ENCODE peak calls at places on chromosome 16, in five cellular contexts. One of them, this sample, is unnamed.
A peak's percentile ranks its signal among the peaks of the same experiment; 100 is the strongest.

GRCh38 chr16:63702981-63703590 is 1418.8 kb downstream of the CDH11 start:
- DNase-seq in AG10803: no peak
- DNase-seq in glomerular endothelial cell: no peak
- DNase-seq in stimulated activated CD4-positive, alpha-beta T cell treated with anti-CD3 and anti-CD28 coated beads, Interleukin-2, amount 100 ng/mL, for 48 hours: no peak
- DNase-seq in thoracic aorta: no peak
- DNase-seq in this sample: no peak

GRCh38 chr16:8026450-8026849 is 563.9 kb downstream of the TMEM114 start:
- DNase-seq in AG10803: no peak
- DNase-seq in glomerular endothelial cell: no peak
- DNase-seq in thoracic aorta: no peak
- DNase-seq in stimulated activated CD4-positive, alpha-beta T cell treated with anti-CD3 and anti-CD28 coated beads, Interleukin-2, amount 100 ng/mL, for 48 hours: no peak
- DNase-seq in this sample: no peak

GRCh38 chr16:78474762-78475161 is 375.3 kb downstream of the WWOX start:
- DNase-seq in stimulated activated CD4-positive, alpha-beta T cell treated with anti-CD3 and anti-CD28 coated beads, Interleukin-2, amount 100 ng/mL, for 48 hours: no peak
- DNase-seq in glomerular endothelial cell: no peak
- DNase-seq in AG10803: no peak
- DNase-seq in thoracic aorta: no peak
- DNase-seq in this sample: no peak

GRCh38 chr16:82801361-82801760 is 174.6 kb downstream of the CDH13 start:
- DNase-seq in thoracic aorta: no peak
- DNase-seq in stimulated activated CD4-positive, alpha-beta T cell treated with anti-CD3 and anti-CD28 coated beads, Interleukin-2, amount 100 ng/mL, for 48 hours: peak; percentile 1
- DNase-seq in AG10803: peak; percentile 16
- DNase-seq in glomerular endothelial cell: no peak
- DNase-seq in this sample: peak; percentile 64

GRCh38 chr16:84093879-84094270 is 22.9 kb downstream of the MBTPS1 start:
- DNase-seq in AG10803: no peak
- DNase-seq in glomerular endothelial cell: no peak
- DNase-seq in stimulated activated CD4-positive, alpha-beta T cell treated with anti-CD3 and anti-CD28 coated beads, Interleukin-2, amount 100 ng/mL, for 48 hours: no peak
- DNase-seq in thoracic aorta: no peak
- DNase-seq in this sample: no peak

GRCh38 chr16:20329392-20330138 is 2.3 kb upstream of the GP2 start:
- DNase-seq in stimulated activated CD4-positive, alpha-beta T cell treated with anti-CD3 and anti-CD28 coated beads, Interleukin-2, amount 100 ng/mL, for 48 hours: no peak
- DNase-seq in AG10803: no peak
- DNase-seq in thoracic aorta: no peak
- DNase-seq in glomerular endothelial cell: no peak
- DNase-seq in this sample: no peak

GRCh38 chr16:79599256-79599836 is 1.2 kb downstream of the MAF start:
- DNase-seq in thoracic aorta: no peak
- DNase-seq in glomerular endothelial cell: no peak
- DNase-seq in AG10803: no peak
- DNase-seq in stimulated activated CD4-positive, alpha-beta T cell treated with anti-CD3 and anti-CD28 coated beads, Interleukin-2, amount 100 ng/mL, for 48 hours: no peak
- DNase-seq in this sample: peak; percentile 11

GRCh38 chr16:54093281-54093680 is 193.3 kb downstream of the IRX3 start:
- DNase-seq in AG10803: no peak
- DNase-seq in stimulated activated CD4-positive, alpha-beta T cell treated with anti-CD3 and anti-CD28 coated beads, Interleukin-2, amount 100 ng/mL, for 48 hours: no peak
- DNase-seq in thoracic aorta: no peak
- DNase-seq in glomerular endothelial cell: no peak
- DNase-seq in this sample: peak; percentile 12

GRCh38 chr16:74601131-74601871 is 5.6 kb downstream of the GLG1 start:
- DNase-seq in thoracic aorta: no peak
- DNase-seq in glomerular endothelial cell: no peak
- DNase-seq in stimulated activated CD4-positive, alpha-beta T cell treated with anti-CD3 and anti-CD28 coated beads, Interleukin-2, amount 100 ng/mL, for 48 hours: peak; percentile 30
- DNase-seq in AG10803: no peak
- DNase-seq in this sample: no peak

GRCh38 chr16:29993191-29993902 is 2.1 kb downstream of the HIRIP3 start:
- DNase-seq in thoracic aorta: no peak
- DNase-seq in AG10803: no peak
- DNase-seq in glomerular endothelial cell: no peak
- DNase-seq in stimulated activated CD4-positive, alpha-beta T cell treated with anti-CD3 and anti-CD28 coated beads, Interleukin-2, amount 100 ng/mL, for 48 hours: no peak
- DNase-seq in this sample: no peak

GRCh38 chr16:11682655-11683096 is 14.4 kb downstream of the SNN start:
- DNase-seq in glomerular endothelial cell: no peak
- DNase-seq in thoracic aorta: no peak
- DNase-seq in AG10803: peak; percentile 88
- DNase-seq in stimulated activated CD4-positive, alpha-beta T cell treated with anti-CD3 and anti-CD28 coated beads, Interleukin-2, amount 100 ng/mL, for 48 hours: no peak
- DNase-seq in this sample: peak; percentile 98

GRCh38 chr16:23975293-23975692 is 139.5 kb downstream of the PRKCB start:
- DNase-seq in stimulated activated CD4-positive, alpha-beta T cell treated with anti-CD3 and anti-CD28 coated beads, Interleukin-2, amount 100 ng/mL, for 48 hours: no peak
- DNase-seq in glomerular endothelial cell: no peak
- DNase-seq in thoracic aorta: no peak
- DNase-seq in AG10803: no peak
- DNase-seq in this sample: no peak

GRCh38 chr16:81566245-81567007 is 121.8 kb downstream of the CMIP start:
- DNase-seq in glomerular endothelial cell: no peak
- DNase-seq in AG10803: no peak
- DNase-seq in thoracic aorta: no peak
- DNase-seq in stimulated activated CD4-positive, alpha-beta T cell treated with anti-CD3 and anti-CD28 coated beads, Interleukin-2, amount 100 ng/mL, for 48 hours: no peak
- DNase-seq in this sample: no peak

GRCh38 chr16:67740391-67740790 is 21.3 kb upstream of the GFOD2 start:
- DNase-seq in AG10803: no peak
- DNase-seq in thoracic aorta: no peak
- DNase-seq in glomerular endothelial cell: no peak
- DNase-seq in stimulated activated CD4-positive, alpha-beta T cell treated with anti-CD3 and anti-CD28 coated beads, Interleukin-2, amount 100 ng/mL, for 48 hours: no peak
- DNase-seq in this sample: no peak

GRCh38 chr16:7369181-7369580 is 36.5 kb downstream of the RBFOX1 start:
- DNase-seq in glomerular endothelial cell: no peak
- DNase-seq in AG10803: no peak
- DNase-seq in stimulated activated CD4-positive, alpha-beta T cell treated with anti-CD3 and anti-CD28 coated beads, Interleukin-2, amount 100 ng/mL, for 48 hours: no peak
- DNase-seq in thoracic aorta: no peak
- DNase-seq in this sample: no peak

GRCh38 chr16:14308357-14308723 is 237.2 kb downstream of the MRTFB start:
- DNase-seq in thoracic aorta: no peak
- DNase-seq in glomerular endothelial cell: no peak
- DNase-seq in AG10803: no peak
- DNase-seq in stimulated activated CD4-positive, alpha-beta T cell treated with anti-CD3 and anti-CD28 coated beads, Interleukin-2, amount 100 ng/mL, for 48 hours: no peak
- DNase-seq in this sample: no peak

GRCh38 chr16:71726491-71727319 is 2.2 kb upstream of the PHLPP2 start:
- DNase-seq in thoracic aorta: no peak
- DNase-seq in glomerular endothelial cell: no peak
- DNase-seq in AG10803: peak; percentile 37
- DNase-seq in stimulated activated CD4-positive, alpha-beta T cell treated with anti-CD3 and anti-CD28 coated beads, Interleukin-2, amount 100 ng/mL, for 48 hours: no peak
- DNase-seq in this sample: no peak

GRCh38 chr16:82639666-82640336 is 13.0 kb downstream of the CDH13 start:
- DNase-seq in thoracic aorta: no peak
- DNase-seq in glomerular endothelial cell: no peak
- DNase-seq in AG10803: peak; percentile 50
- DNase-seq in stimulated activated CD4-positive, alpha-beta T cell treated with anti-CD3 and anti-CD28 coated beads, Interleukin-2, amount 100 ng/mL, for 48 hours: peak; percentile 30
- DNase-seq in this sample: peak; percentile 41

GRCh38 chr16:83211711-83212110 is 584.9 kb downstream of the CDH13 start:
- DNase-seq in stimulated activated CD4-positive, alpha-beta T cell treated with anti-CD3 and anti-CD28 coated beads, Interleukin-2, amount 100 ng/mL, for 48 hours: no peak
- DNase-seq in thoracic aorta: no peak
- DNase-seq in glomerular endothelial cell: no peak
- DNase-seq in AG10803: no peak
- DNase-seq in this sample: no peak

GRCh38 chr16:79863128-79864031 is 262.8 kb upstream of the MAF start:
- DNase-seq in AG10803: no peak
- DNase-seq in glomerular endothelial cell: no peak
- DNase-seq in stimulated activated CD4-positive, alpha-beta T cell treated with anti-CD3 and anti-CD28 coated beads, Interleukin-2, amount 100 ng/mL, for 48 hours: no peak
- DNase-seq in thoracic aorta: no peak
- DNase-seq in this sample: no peak

GRCh38 chr16:13014516-13014915 is 113.1 kb downstream of the SHISA9 start:
- DNase-seq in glomerular endothelial cell: no peak
- DNase-seq in AG10803: no peak
- DNase-seq in thoracic aorta: no peak
- DNase-seq in stimulated activated CD4-positive, alpha-beta T cell treated with anti-CD3 and anti-CD28 coated beads, Interleukin-2, amount 100 ng/mL, for 48 hours: no peak
- DNase-seq in this sample: no peak

GRCh38 chr16:81889896-81890634 is 111.0 kb downstream of the PLCG2 start:
- DNase-seq in AG10803: peak; percentile 66
- DNase-seq in thoracic aorta: no peak
- DNase-seq in stimulated activated CD4-positive, alpha-beta T cell treated with anti-CD3 and anti-CD28 coated beads, Interleukin-2, amount 100 ng/mL, for 48 hours: peak; percentile 47
- DNase-seq in glomerular endothelial cell: no peak
- DNase-seq in this sample: peak; percentile 31

GRCh38 chr16:5361322-5361721 is 263.7 kb upstream of the EEF2KMT start:
- DNase-seq in stimulated activated CD4-positive, alpha-beta T cell treated with anti-CD3 and anti-CD28 coated beads, Interleukin-2, amount 100 ng/mL, for 48 hours: no peak
- DNase-seq in thoracic aorta: no peak
- DNase-seq in AG10803: no peak
- DNase-seq in glomerular endothelial cell: no peak
- DNase-seq in this sample: no peak

GRCh38 chr16:10607157-10607556 is 26.8 kb upstream of the EMP2 start:
- DNase-seq in glomerular endothelial cell: no peak
- DNase-seq in stimulated activated CD4-positive, alpha-beta T cell treated with anti-CD3 and anti-CD28 coated beads, Interleukin-2, amount 100 ng/mL, for 48 hours: no peak
- DNase-seq in AG10803: no peak
- DNase-seq in thoracic aorta: no peak
- DNase-seq in this sample: no peak

GRCh38 chr16:19410435-19411153 is 7.1 kb upstream of the TMC5 start:
- DNase-seq in glomerular endothelial cell: no peak
- DNase-seq in stimulated activated CD4-positive, alpha-beta T cell treated with anti-CD3 and anti-CD28 coated beads, Interleukin-2, amount 100 ng/mL, for 48 hours: peak; percentile 1
- DNase-seq in AG10803: no peak
- DNase-seq in thoracic aorta: no peak
- DNase-seq in this sample: no peak

GRCh38 chr16:54409982-54410381 is 123.4 kb upstream of the IRX3 start:
- DNase-seq in stimulated activated CD4-positive, alpha-beta T cell treated with anti-CD3 and anti-CD28 coated beads, Interleukin-2, amount 100 ng/mL, for 48 hours: no peak
- DNase-seq in AG10803: no peak
- DNase-seq in thoracic aorta: no peak
- DNase-seq in glomerular endothelial cell: no peak
- DNase-seq in this sample: no peak

GRCh38 chr16:57061084-57061905 is 31.1 kb upstream of the CPNE2 start:
- DNase-seq in glomerular endothelial cell: no peak
- DNase-seq in thoracic aorta: peak; percentile 33
- DNase-seq in AG10803: peak; percentile 81
- DNase-seq in stimulated activated CD4-positive, alpha-beta T cell treated with anti-CD3 and anti-CD28 coated beads, Interleukin-2, amount 100 ng/mL, for 48 hours: no peak
- DNase-seq in this sample: peak; percentile 25